ENCODE peak calls at places on chromosomes 3 and 15, in five cellular contexts. One of them, this sample, is unnamed. For H3K9me3, the result is how much of the 10 kb centered on the place peaks cover.

GRCh38 chr3:46987485-46988401 is 8.3 kb downstream of the NBEAL2 start:
- DNase-seq in mucosa of descending colon: peak
- DNase-seq in upper lobe of right lung: peak
- DNase-seq in lung: peak
- DNase-seq in K562: peak
- DNase-seq in this sample: peak

GRCh38 chr3:44104668-44105321 is 136.9 kb upstream of the TOPAZ1 start:
- DNase-seq in mucosa of descending colon: no peak
- DNase-seq in upper lobe of right lung: no peak
- DNase-seq in lung: no peak
- DNase-seq in K562: no peak
- DNase-seq in this sample: peak

GRCh38 chr3:112013058-112013783 is 14.5 kb downstream of the TAGLN3 start:
- DNase-seq in mucosa of descending colon: peak
- DNase-seq in upper lobe of right lung: peak
- DNase-seq in lung: peak
- DNase-seq in K562: peak
- DNase-seq in this sample: peak

GRCh38 chr3:172629470-172629869 is 81.4 kb downstream of the NCEH1 start:
- DNase-seq in mucosa of descending colon: no peak
- DNase-seq in upper lobe of right lung: no peak
- DNase-seq in lung: no peak
- DNase-seq in K562: no peak
- DNase-seq in this sample: no peak

GRCh38 chr3:70748593-70748992 is 436.2 kb upstream of the MDFIC2 start:
- DNase-seq in mucosa of descending colon: no peak
- DNase-seq in upper lobe of right lung: no peak
- DNase-seq in lung: no peak
- DNase-seq in K562: no peak
- DNase-seq in this sample: no peak

GRCh38 chr3:30162579-30162978 is 443.8 kb upstream of the TGFBR2 start:
- DNase-seq in mucosa of descending colon: no peak
- DNase-seq in upper lobe of right lung: no peak
- DNase-seq in lung: no peak
- DNase-seq in K562: no peak
- DNase-seq in this sample: no peak

GRCh38 chr3:143016321-143016972 is 15.1 kb downstream of the U2SURP start:
- DNase-seq in mucosa of descending colon: no peak
- DNase-seq in upper lobe of right lung: no peak
- DNase-seq in lung: no peak
- DNase-seq in K562: no peak
- DNase-seq in this sample: no peak

GRCh38 chr15:62972814-62973213 is 69.7 kb upstream of the TPM1 start:
- DNase-seq in mucosa of descending colon: no peak
- DNase-seq in upper lobe of right lung: no peak
- DNase-seq in lung: no peak
- DNase-seq in K562: no peak
- DNase-seq in this sample: peak

GRCh38 chr3:129505341-129505740 is 23.1 kb upstream of the RHO start:
- DNase-seq in mucosa of descending colon: no peak
- DNase-seq in upper lobe of right lung: no peak
- DNase-seq in lung: no peak
- DNase-seq in K562: no peak
- DNase-seq in this sample: no peak

GRCh38 chr3:108552267-108553159 is 36.7 kb downstream of the CIP2A start:
- DNase-seq in mucosa of descending colon: no peak
- DNase-seq in upper lobe of right lung: no peak
- DNase-seq in lung: no peak
- DNase-seq in K562: peak
- DNase-seq in this sample: no peak

GRCh38 chr3:133944181-133944580 is 48.5 kb upstream of the RAB6B start:
- DNase-seq in mucosa of descending colon: no peak
- DNase-seq in upper lobe of right lung: no peak
- DNase-seq in lung: no peak
- DNase-seq in K562: no peak
- DNase-seq in this sample: no peak

GRCh38 chr3:148999806-149000205 is 8.5 kb downstream of the GYG1 start:
- DNase-seq in mucosa of descending colon: no peak
- DNase-seq in upper lobe of right lung: no peak
- DNase-seq in lung: no peak
- DNase-seq in K562: no peak
- DNase-seq in this sample: no peak

GRCh38 chr3:108835101-108835500 is 12.5 kb downstream of the TRAT1 start:
- DNase-seq in mucosa of descending colon: no peak
- DNase-seq in upper lobe of right lung: no peak
- DNase-seq in lung: no peak
- DNase-seq in K562: no peak
- DNase-seq in this sample: no peak

GRCh38 chr15:67785431-67785830 is 39.9 kb upstream of the SKOR1 start:
- DNase-seq in mucosa of descending colon: no peak
- DNase-seq in upper lobe of right lung: no peak
- DNase-seq in lung: no peak
- DNase-seq in K562: no peak
- DNase-seq in this sample: no peak

GRCh38 chr15:83193721-83194120 is 13.9 kb downstream of the HDGFL3 start:
- DNase-seq in mucosa of descending colon: no peak
- DNase-seq in upper lobe of right lung: no peak
- DNase-seq in lung: no peak
- DNase-seq in K562: no peak
- DNase-seq in this sample: no peak

GRCh38 chr3:13880811-13881156 is 913 bp upstream of the WNT7A start:
- DNase-seq in mucosa of descending colon: no peak
- DNase-seq in upper lobe of right lung: peak
- DNase-seq in lung: no peak
- DNase-seq in K562: no peak
- DNase-seq in this sample: no peak

GRCh38 chr3:39794880-39795279 is 14.5 kb upstream of the MYRIP start:
- DNase-seq in mucosa of descending colon: no peak
- DNase-seq in upper lobe of right lung: no peak
- DNase-seq in lung: no peak
- DNase-seq in K562: no peak
- DNase-seq in this sample: no peak

GRCh38 chr3:182063742-182064141 is 352.0 kb downstream of the SOX2 start:
- DNase-seq in mucosa of descending colon: no peak
- DNase-seq in upper lobe of right lung: no peak
- DNase-seq in lung: no peak
- DNase-seq in K562: no peak
- DNase-seq in this sample: no peak

GRCh38 chr15:64092075-64092820 is 1.4 kb downstream of the CIAO2A start:
- DNase-seq in mucosa of descending colon: no peak
- DNase-seq in upper lobe of right lung: no peak
- DNase-seq in lung: no peak
- DNase-seq in K562: peak
- DNase-seq in this sample: no peak

GRCh38 chr3:11764931-11765363 is 81.7 kb downstream of the TAMM41 start:
- DNase-seq in mucosa of descending colon: no peak
- DNase-seq in upper lobe of right lung: no peak
- DNase-seq in lung: no peak
- DNase-seq in K562: no peak
- DNase-seq in this sample: peak

GRCh38 chr3:151203053-151203420 is at the start of gene GPR171:
- DNase-seq in mucosa of descending colon: no peak
- DNase-seq in upper lobe of right lung: no peak
- DNase-seq in lung: no peak
- DNase-seq in K562: no peak
- DNase-seq in this sample: no peak

GRCh38 chr3:154614078-154614477 is 184.1 kb upstream of the GPR149 start:
- DNase-seq in mucosa of descending colon: no peak
- DNase-seq in upper lobe of right lung: no peak
- DNase-seq in lung: no peak
- DNase-seq in K562: no peak
- DNase-seq in this sample: no peak

GRCh38 chr3:181541414-181541813 is 170.3 kb upstream of the SOX2 start:
- DNase-seq in mucosa of descending colon: no peak
- DNase-seq in upper lobe of right lung: no peak
- DNase-seq in lung: no peak
- DNase-seq in K562: no peak
- DNase-seq in this sample: no peak

GRCh38 chr15:58865420-58865880 is 68.0 kb downstream of the SLTM start:
- DNase-seq in mucosa of descending colon: no peak
- DNase-seq in upper lobe of right lung: no peak
- DNase-seq in lung: no peak
- DNase-seq in K562: no peak
- DNase-seq in this sample: peak

GRCh38 chr3:128131897-128132646 is 8.5 kb upstream of the RUVBL1 start:
- DNase-seq in mucosa of descending colon: no peak
- DNase-seq in upper lobe of right lung: no peak
- DNase-seq in lung: no peak
- DNase-seq in K562: no peak
- DNase-seq in this sample: no peak

GRCh38 chr3:57275393-57275792 is 17.1 kb downstream of the ASB14 start:
- DNase-seq in mucosa of descending colon: no peak
- DNase-seq in upper lobe of right lung: no peak
- DNase-seq in lung: no peak
- DNase-seq in K562: no peak
- DNase-seq in this sample: no peak

GRCh38 chr15:76274226-76274625 is 37.0 kb downstream of the ETFA start:
- DNase-seq in mucosa of descending colon: no peak
- DNase-seq in upper lobe of right lung: no peak
- DNase-seq in lung: no peak
- DNase-seq in K562: no peak
- DNase-seq in this sample: no peak

GRCh38 chr3:149299938-149300791 is 33.3 kb downstream of the TM4SF18 start:
- DNase-seq in mucosa of descending colon: no peak
- DNase-seq in upper lobe of right lung: no peak
- DNase-seq in lung: peak
- DNase-seq in K562: peak
- DNase-seq in this sample: peak

GRCh38 chr3:56737001-56737400 is 53.9 kb upstream of the TASOR start:
- DNase-seq in mucosa of descending colon: no peak
- DNase-seq in upper lobe of right lung: no peak
- DNase-seq in lung: no peak
- DNase-seq in K562: no peak
- DNase-seq in this sample: no peak

GRCh38 chr3:140568842-140569520 is 108.9 kb upstream of the TRIM42 start:
- DNase-seq in mucosa of descending colon: no peak
- DNase-seq in upper lobe of right lung: no peak
- DNase-seq in lung: no peak
- DNase-seq in K562: no peak
- DNase-seq in this sample: peak

GRCh38 chr3:194472290-194472920 is 14.4 kb downstream of the ATP13A3 start:
- DNase-seq in mucosa of descending colon: no peak
- DNase-seq in upper lobe of right lung: no peak
- DNase-seq in lung: no peak
- DNase-seq in K562: peak
- DNase-seq in this sample: peak

DNA sequence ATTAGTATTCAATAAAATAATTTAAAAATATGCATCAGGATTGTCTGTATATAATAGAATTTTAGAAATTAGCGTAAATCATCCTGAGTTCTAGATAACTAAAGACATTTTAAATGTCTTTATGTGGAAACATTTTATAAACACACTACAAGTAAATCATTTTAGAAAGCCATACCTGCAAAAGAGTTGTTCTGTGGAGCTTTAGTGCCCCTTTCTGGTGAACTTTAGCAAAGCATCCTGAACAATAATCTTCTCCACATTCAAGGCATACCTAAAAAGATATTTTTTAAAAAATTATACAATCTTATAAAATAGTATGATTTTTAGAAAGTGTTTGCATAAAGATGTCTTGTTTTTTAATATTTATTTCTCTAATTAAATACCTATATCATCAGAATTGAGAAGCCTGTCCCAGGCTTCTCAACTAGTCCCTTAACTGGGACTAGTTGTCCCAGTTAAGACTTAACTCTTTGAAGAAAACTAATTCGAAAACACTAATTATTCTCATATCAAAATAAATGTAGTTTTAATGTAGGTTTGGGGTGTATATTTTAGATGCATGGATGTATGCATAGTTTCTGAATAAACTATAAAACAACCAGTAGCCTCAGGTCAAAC is 29.7 kb downstream of the ZBBX start:
- DNase-seq in mucosa of descending colon: no peak
- DNase-seq in upper lobe of right lung: no peak
- DNase-seq in lung: no peak
- DNase-seq in K562: no peak
- DNase-seq in this sample: peak
- TF ChIP-seq CTCF in mucosa of descending colon: no peak
- TF ChIP-seq CTCF in upper lobe of right lung: peak
- TF ChIP-seq CTCF in lung: peak
- TF ChIP-seq CTCF in K562: no peak
- TF ChIP-seq CTCF in this sample: peak

DNA sequence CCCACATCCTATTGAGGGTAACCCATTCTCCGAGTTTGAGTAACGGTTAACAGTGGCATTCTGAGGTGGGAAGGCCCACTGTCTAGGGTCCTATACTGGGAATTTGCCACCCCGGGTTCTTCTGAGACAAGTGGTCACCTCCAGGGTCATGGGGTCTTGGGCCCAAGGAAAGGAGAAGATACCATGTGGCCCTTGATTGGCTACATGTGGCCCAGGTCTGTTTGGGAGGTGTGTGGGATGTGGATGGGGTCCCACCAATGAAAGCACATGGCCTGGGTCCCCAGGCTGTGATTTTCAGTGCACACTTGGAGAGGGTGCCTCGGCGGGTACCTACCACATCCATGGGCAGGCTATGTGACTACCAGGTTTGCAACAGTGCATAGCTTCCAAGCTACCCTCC is 214.4 kb downstream of the UBE3A start:
- DNase-seq in mucosa of descending colon: no peak
- DNase-seq in upper lobe of right lung: no peak
- DNase-seq in lung: no peak
- DNase-seq in K562: no peak
- DNase-seq in this sample: no peak
- H3K9me3 ChIP-seq in mucosa of descending colon: half or more
- H3K9me3 ChIP-seq in upper lobe of right lung: under half
- H3K9me3 ChIP-seq in lung: under half
- H3K9me3 ChIP-seq in K562: under half
- H3K9me3 ChIP-seq in this sample: under half

DNA sequence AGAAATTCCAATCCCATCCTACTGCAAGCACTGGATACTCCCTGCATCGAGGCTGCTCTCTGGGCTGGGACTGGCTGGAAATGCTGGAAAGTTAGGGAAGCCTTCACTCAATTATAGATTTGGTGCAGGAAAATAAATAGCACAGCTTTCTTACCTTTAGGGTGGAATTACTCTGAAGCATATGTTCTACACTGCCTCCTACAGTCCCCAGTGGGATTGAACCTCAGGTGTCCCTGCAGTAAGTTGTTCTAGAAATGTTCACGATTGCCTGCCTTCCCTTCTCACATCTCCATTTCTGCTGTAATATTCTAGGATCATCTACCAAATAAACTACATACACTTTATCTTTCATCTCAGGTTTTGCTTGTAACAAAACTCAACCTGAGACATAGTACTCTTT is 536.7 kb upstream of the LMCD1 start:
- DNase-seq in mucosa of descending colon: no peak
- DNase-seq in upper lobe of right lung: no peak
- DNase-seq in lung: no peak
- DNase-seq in K562: no peak
- DNase-seq in this sample: no peak
- TF ChIP-seq CTCF in mucosa of descending colon: no peak
- TF ChIP-seq CTCF in upper lobe of right lung: no peak
- TF ChIP-seq CTCF in lung: no peak
- TF ChIP-seq CTCF in K562: no peak
- TF ChIP-seq CTCF in this sample: no peak

DNA sequence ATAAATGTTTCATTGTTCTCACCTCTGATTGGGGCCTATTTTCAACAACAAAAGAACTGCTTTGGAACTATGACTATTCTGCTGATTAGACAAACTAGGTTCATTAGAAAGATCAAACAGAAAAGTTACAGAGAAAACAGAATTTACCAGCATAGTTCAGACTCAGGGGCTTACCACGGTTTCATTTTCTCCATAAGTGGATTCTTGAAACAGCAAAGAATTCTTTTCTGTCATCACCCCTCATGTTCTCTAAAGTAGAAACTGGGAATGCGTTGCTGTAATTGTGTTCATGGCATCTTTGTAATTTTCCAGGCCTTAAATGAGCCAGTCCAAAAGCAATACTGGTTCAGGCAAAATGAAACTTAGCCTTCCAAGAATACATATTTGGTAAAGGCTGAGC is 287.7 kb downstream of the CHL1 start:
- DNase-seq in mucosa of descending colon: no peak
- DNase-seq in upper lobe of right lung: no peak
- DNase-seq in lung: no peak
- DNase-seq in K562: no peak
- DNase-seq in this sample: no peak
- H3K9me3 ChIP-seq in mucosa of descending colon: under half
- H3K9me3 ChIP-seq in upper lobe of right lung: under half
- H3K9me3 ChIP-seq in lung: under half
- H3K9me3 ChIP-seq in K562: under half
- H3K9me3 ChIP-seq in this sample: under half

This sample was measured in PC-9.